ENCODE peak calls at places on chromosomes 2 and 18, in seven cellular contexts. One of them, this sample, is unnamed.

GRCh38 chr2:219292616-219293015 is 13.4 kb downstream of the DNAJB2 start:
- DNase-seq in IMR-90: no peak
- DNase-seq in trophoblast cell: no peak
- DNase-seq in H1: no peak
- DNase-seq in neuronal stem cell: no peak
- DNase-seq in mesendoderm: no peak
- DNase-seq in H9: no peak
- DNase-seq in this sample: no peak

GRCh38 chr2:45069711-45070664 is 60.7 kb upstream of the SIX2 start:
- DNase-seq in IMR-90: no peak
- DNase-seq in trophoblast cell: no peak
- DNase-seq in H1: no peak
- DNase-seq in neuronal stem cell: no peak
- DNase-seq in mesendoderm: no peak
- DNase-seq in H9: no peak
- DNase-seq in this sample: no peak

GRCh38 chr2:105473011-105473410 is 74.2 kb upstream of the FHL2 start:
- DNase-seq in IMR-90: no peak
- DNase-seq in trophoblast cell: no peak
- DNase-seq in H1: no peak
- DNase-seq in neuronal stem cell: no peak
- DNase-seq in mesendoderm: no peak
- DNase-seq in H9: no peak
- DNase-seq in this sample: no peak

GRCh38 chr2:208718828-208719227 is 312.2 kb downstream of the PTH2R start:
- DNase-seq in IMR-90: no peak
- DNase-seq in trophoblast cell: no peak
- DNase-seq in H1: no peak
- DNase-seq in neuronal stem cell: no peak
- DNase-seq in mesendoderm: no peak
- DNase-seq in H9: no peak
- DNase-seq in this sample: no peak

GRCh38 chr2:74020717-74021406 is 36.2 kb downstream of the TET3 start:
- DNase-seq in IMR-90: no peak
- DNase-seq in trophoblast cell: no peak
- DNase-seq in H1: no peak
- DNase-seq in neuronal stem cell: no peak
- DNase-seq in mesendoderm: no peak
- DNase-seq in H9: no peak
- DNase-seq in this sample: no peak

GRCh38 chr2:45121236-45121927 is 112.1 kb upstream of the SIX2 start:
- DNase-seq in IMR-90: no peak
- DNase-seq in trophoblast cell: no peak
- DNase-seq in H1: no peak
- DNase-seq in neuronal stem cell: no peak
- DNase-seq in mesendoderm: no peak
- DNase-seq in H9: no peak
- DNase-seq in this sample: no peak

GRCh38 chr2:85987266-85988178 is 98.7 kb upstream of the ST3GAL5 start:
- DNase-seq in IMR-90: no peak
- DNase-seq in trophoblast cell: no peak
- DNase-seq in H1: no peak
- DNase-seq in neuronal stem cell: no peak
- DNase-seq in mesendoderm: no peak
- DNase-seq in H9: peak
- DNase-seq in this sample: no peak

GRCh38 chr2:381919-382833 is 94.3 kb upstream of the ALKAL2 start:
- DNase-seq in IMR-90: no peak
- DNase-seq in trophoblast cell: no peak
- DNase-seq in H1: no peak
- DNase-seq in neuronal stem cell: no peak
- DNase-seq in mesendoderm: no peak
- DNase-seq in H9: no peak
- DNase-seq in this sample: no peak

GRCh38 chr2:181008418-181008817 is 28.0 kb downstream of the UBE2E3 start:
- DNase-seq in IMR-90: peak
- DNase-seq in trophoblast cell: no peak
- DNase-seq in H1: no peak
- DNase-seq in neuronal stem cell: no peak
- DNase-seq in mesendoderm: peak
- DNase-seq in H9: no peak
- DNase-seq in this sample: peak

GRCh38 chr2:109497911-109498870 is 115.6 kb downstream of the SEPTIN10 start:
- DNase-seq in IMR-90: peak
- DNase-seq in trophoblast cell: no peak
- DNase-seq in H1: no peak
- DNase-seq in neuronal stem cell: no peak
- DNase-seq in mesendoderm: no peak
- DNase-seq in H9: no peak
- DNase-seq in this sample: no peak

GRCh38 chr2:183248866-183249567 is 124.8 kb downstream of the NUP35 start:
- DNase-seq in IMR-90: peak
- DNase-seq in trophoblast cell: no peak
- DNase-seq in H1: no peak
- DNase-seq in neuronal stem cell: peak
- DNase-seq in mesendoderm: peak
- DNase-seq in H9: no peak
- DNase-seq in this sample: peak

GRCh38 chr2:141242008-141242407 is 888.8 kb downstream of the LRP1B start:
- DNase-seq in IMR-90: no peak
- DNase-seq in trophoblast cell: no peak
- DNase-seq in H1: no peak
- DNase-seq in neuronal stem cell: no peak
- DNase-seq in mesendoderm: no peak
- DNase-seq in H9: no peak
- DNase-seq in this sample: no peak
- H2AK5ac ChIP-seq in IMR-90: no peak
- H2AK5ac ChIP-seq in trophoblast cell: no peak
- H2AK5ac ChIP-seq in H1: no peak
- H2AK5ac ChIP-seq in neuronal stem cell: no peak
- H2AK5ac ChIP-seq in mesendoderm: no peak
- H2AK5ac ChIP-seq in H9: no peak
- H2AK5ac ChIP-seq in this sample: no peak

GRCh38 chr2:134657650-134658250 is 61.0 kb downstream of the TMEM163 start:
- DNase-seq in IMR-90: no peak
- DNase-seq in trophoblast cell: no peak
- DNase-seq in H1: no peak
- DNase-seq in neuronal stem cell: no peak
- DNase-seq in mesendoderm: peak
- DNase-seq in H9: peak
- DNase-seq in this sample: no peak

GRCh38 chr2:134662751-134663150 is 56.0 kb downstream of the TMEM163 start:
- DNase-seq in IMR-90: no peak
- DNase-seq in trophoblast cell: no peak
- DNase-seq in H1: no peak
- DNase-seq in neuronal stem cell: no peak
- DNase-seq in mesendoderm: no peak
- DNase-seq in H9: no peak
- DNase-seq in this sample: no peak

GRCh38 chr2:134660619-134661403 is 58.0 kb downstream of the TMEM163 start:
- DNase-seq in IMR-90: no peak
- DNase-seq in trophoblast cell: no peak
- DNase-seq in H1: no peak
- DNase-seq in neuronal stem cell: no peak
- DNase-seq in mesendoderm: no peak
- DNase-seq in H9: no peak
- DNase-seq in this sample: no peak

GRCh38 chr2:134663451-134663850 is 55.3 kb downstream of the TMEM163 start:
- DNase-seq in IMR-90: no peak
- DNase-seq in trophoblast cell: no peak
- DNase-seq in H1: no peak
- DNase-seq in neuronal stem cell: no peak
- DNase-seq in mesendoderm: no peak
- DNase-seq in H9: no peak
- DNase-seq in this sample: no peak

GRCh38 chr2:134659724-134660123 is 59.1 kb downstream of the TMEM163 start:
- DNase-seq in IMR-90: no peak
- DNase-seq in trophoblast cell: no peak
- DNase-seq in H1: no peak
- DNase-seq in neuronal stem cell: no peak
- DNase-seq in mesendoderm: no peak
- DNase-seq in H9: no peak
- DNase-seq in this sample: no peak
- H3K23ac ChIP-seq in IMR-90: no peak
- H3K23ac ChIP-seq in trophoblast cell: no peak
- H3K23ac ChIP-seq in H1: no peak
- H3K23ac ChIP-seq in neuronal stem cell: no peak
- H3K23ac ChIP-seq in mesendoderm: no peak
- H3K23ac ChIP-seq in H9: no peak
- H3K23ac ChIP-seq in this sample: no peak

GRCh38 chr2:41939410-41939775 is 108.4 kb upstream of the PKDCC start:
- DNase-seq in IMR-90: no peak
- DNase-seq in trophoblast cell: no peak
- DNase-seq in H1: no peak
- DNase-seq in neuronal stem cell: no peak
- DNase-seq in mesendoderm: no peak
- DNase-seq in H9: no peak
- DNase-seq in this sample: no peak
- H2AK5ac ChIP-seq in IMR-90: no peak
- H2AK5ac ChIP-seq in trophoblast cell: peak
- H2AK5ac ChIP-seq in H1: peak
- H2AK5ac ChIP-seq in neuronal stem cell: no peak
- H2AK5ac ChIP-seq in mesendoderm: peak
- H2AK5ac ChIP-seq in H9: no peak
- H2AK5ac ChIP-seq in this sample: no peak

GRCh38 chr18:77116201-77117080 is 16.1 kb downstream of the MBP start:
- DNase-seq in IMR-90: no peak
- DNase-seq in trophoblast cell: no peak
- DNase-seq in H1: no peak
- DNase-seq in neuronal stem cell: no peak
- DNase-seq in mesendoderm: no peak
- DNase-seq in H9: no peak
- DNase-seq in this sample: no peak

GRCh38 chr18:77113361-77114069 is 19.1 kb downstream of the MBP start:
- DNase-seq in IMR-90: no peak
- DNase-seq in trophoblast cell: no peak
- DNase-seq in H1: no peak
- DNase-seq in neuronal stem cell: no peak
- DNase-seq in mesendoderm: peak
- DNase-seq in H9: no peak
- DNase-seq in this sample: no peak

GRCh38 chr18:77114070-77114563 is 18.5 kb downstream of the MBP start:
- DNase-seq in IMR-90: no peak
- DNase-seq in trophoblast cell: no peak
- DNase-seq in H1: no peak
- DNase-seq in neuronal stem cell: no peak
- DNase-seq in mesendoderm: no peak
- DNase-seq in H9: no peak
- DNase-seq in this sample: no peak

GRCh38 chr18:77114564-77115391 is 17.8 kb downstream of the MBP start:
- DNase-seq in IMR-90: peak
- DNase-seq in trophoblast cell: peak
- DNase-seq in H1: no peak
- DNase-seq in neuronal stem cell: no peak
- DNase-seq in mesendoderm: peak
- DNase-seq in H9: no peak
- DNase-seq in this sample: peak

GRCh38 chr18:77115461-77115907 is 17.1 kb downstream of the MBP start:
- DNase-seq in IMR-90: no peak
- DNase-seq in trophoblast cell: no peak
- DNase-seq in H1: no peak
- DNase-seq in neuronal stem cell: no peak
- DNase-seq in mesendoderm: no peak
- DNase-seq in H9: no peak
- DNase-seq in this sample: no peak
- H3K23ac ChIP-seq in IMR-90: no peak
- H3K23ac ChIP-seq in trophoblast cell: no peak
- H3K23ac ChIP-seq in H1: no peak
- H3K23ac ChIP-seq in neuronal stem cell: no peak
- H3K23ac ChIP-seq in mesendoderm: no peak
- H3K23ac ChIP-seq in H9: no peak
- H3K23ac ChIP-seq in this sample: no peak

GRCh38 chr18:23438608-23439366 is 14.3 kb upstream of the RIOK3 start:
- DNase-seq in IMR-90: no peak
- DNase-seq in trophoblast cell: no peak
- DNase-seq in H1: no peak
- DNase-seq in neuronal stem cell: no peak
- DNase-seq in mesendoderm: no peak
- DNase-seq in H9: no peak
- DNase-seq in this sample: no peak

GRCh38 chr18:23438046-23438377 is 15.1 kb upstream of the RIOK3 start:
- DNase-seq in IMR-90: no peak
- DNase-seq in trophoblast cell: no peak
- DNase-seq in H1: no peak
- DNase-seq in neuronal stem cell: no peak
- DNase-seq in mesendoderm: no peak
- DNase-seq in H9: no peak
- DNase-seq in this sample: no peak

GRCh38 chr18:23437357-23438045 is 15.6 kb upstream of the RIOK3 start:
- DNase-seq in IMR-90: peak
- DNase-seq in trophoblast cell: peak
- DNase-seq in H1: peak
- DNase-seq in neuronal stem cell: peak
- DNase-seq in mesendoderm: peak
- DNase-seq in H9: peak
- DNase-seq in this sample: peak

GRCh38 chr18:23448291-23448690 is 4.8 kb upstream of the RIOK3 start:
- DNase-seq in IMR-90: no peak
- DNase-seq in trophoblast cell: no peak
- DNase-seq in H1: no peak
- DNase-seq in neuronal stem cell: no peak
- DNase-seq in mesendoderm: no peak
- DNase-seq in H9: no peak
- DNase-seq in this sample: no peak

GRCh38 chr18:23442958-23443357 is 10.1 kb upstream of the RIOK3 start:
- DNase-seq in IMR-90: no peak
- DNase-seq in trophoblast cell: no peak
- DNase-seq in H1: no peak
- DNase-seq in neuronal stem cell: no peak
- DNase-seq in mesendoderm: no peak
- DNase-seq in H9: no peak
- DNase-seq in this sample: no peak
- H2AK5ac ChIP-seq in IMR-90: no peak
- H2AK5ac ChIP-seq in trophoblast cell: no peak
- H2AK5ac ChIP-seq in H1: no peak
- H2AK5ac ChIP-seq in neuronal stem cell: no peak
- H2AK5ac ChIP-seq in mesendoderm: no peak
- H2AK5ac ChIP-seq in H9: no peak
- H2AK5ac ChIP-seq in this sample: no peak

GRCh38 chr2:196918927-196919326 is 7.6 kb downstream of the PGAP1 start:
- DNase-seq in IMR-90: no peak
- DNase-seq in trophoblast cell: no peak
- DNase-seq in H1: no peak
- DNase-seq in neuronal stem cell: no peak
- DNase-seq in mesendoderm: no peak
- DNase-seq in H9: no peak
- DNase-seq in this sample: no peak
- H3K23ac ChIP-seq in IMR-90: no peak
- H3K23ac ChIP-seq in trophoblast cell: no peak
- H3K23ac ChIP-seq in H1: no peak
- H3K23ac ChIP-seq in neuronal stem cell: no peak
- H3K23ac ChIP-seq in mesendoderm: no peak
- H3K23ac ChIP-seq in H9: no peak
- H3K23ac ChIP-seq in this sample: no peak

This sample was measured in mesenchymal stem cell.